ENCODE peak calls at places on chromosomes 5 and 9, in ten cellular contexts. U, I, A, Z, R, E, W, G, P and X are unnamed samples.

GRCh38 chr5:173010547-173011464 is 27.2 kb downstream of the ATP6V0E1 start:
- DNase-seq in P (peak), E (peak), Z (no peak), R (peak), A (no peak), I (no peak), U (peak), G (peak), W (peak), X (no peak)

GRCh38 chr9:18441245-18441644 is 32.7 kb upstream of the ADAMTSL1 start:
- DNase-seq in A (peak), I (no peak), R (peak), Z (no peak), U (peak), W (no peak), G (no peak), P (no peak), E (no peak), X (no peak)

GRCh38 chr5:134095887-134096589 is 18.4 kb upstream of the TCF7 start:
- DNase-seq in Z (no peak), G (no peak), E (no peak), P (no peak), A (no peak), R (no peak), W (peak), U (no peak), I (no peak), X (no peak)

GRCh38 chr5:73282383-73282782 is 109.4 kb downstream of the TMEM174 start:
- DNase-seq in I (no peak), R (no peak), Z (no peak), P (no peak), W (no peak), U (no peak), G (no peak), E (no peak), A (no peak), X (no peak)

GRCh38 chr5:116577064-116577788 is 2.6 kb upstream of the SEMA6A start:
- DNase-seq in E (no peak), P (no peak), R (no peak), W (no peak), A (no peak), G (no peak), Z (no peak), U (no peak), I (no peak), X (peak)

GRCh38 chr9:75414367-75415160 is 326.2 kb downstream of the OSTF1 start:
- DNase-seq in P (no peak), Z (no peak), A (no peak), E (no peak), R (no peak), U (no peak), G (no peak), W (no peak), I (no peak), X (no peak)

GRCh38 chr5:53537711-53538110 is 22.7 kb upstream of the NDUFS4 start:
- DNase-seq in E (no peak), G (peak), P (no peak), W (peak), U (no peak), R (peak), A (no peak), I (no peak), Z (no peak), X (peak)

GRCh38 chr5:102271759-102272158 is 24.3 kb downstream of the SLCO4C1 start:
- DNase-seq in I (no peak), Z (no peak), E (no peak), G (no peak), W (no peak), R (no peak), A (no peak), U (no peak), P (peak), X (no peak)

GRCh38 chr5:34905564-34905963 is 9.7 kb downstream of the RAD1 start:
- DNase-seq in G (no peak), W (peak), Z (no peak), I (no peak), R (no peak), E (no peak), U (no peak), A (peak), P (no peak), X (peak)

GRCh38 chr9:137028281-137029057 is 432 bp upstream of the ABCA2 start:
- DNase-seq in A (no peak), R (peak), E (no peak), U (peak), P (no peak), W (peak), Z (peak), G (peak), I (peak), X (peak)
- TF ChIP-seq CTCF in A (peak), R (peak), E (peak), U (peak), P (peak), W (peak), Z (peak), G (peak), I (no peak), X (peak)

GRCh38 chr9:77793909-77794308 is 145.8 kb upstream of the GNA14 start:
- DNase-seq in I (no peak), P (no peak), Z (no peak), R (peak), U (peak), E (no peak), W (peak), A (peak), G (peak), X (peak)
- H3K4me3 ChIP-seq in I (no peak), P (no peak), Z (no peak), R (no peak), U (no peak), E (no peak), W (no peak), A (no peak), G (no peak), X (no peak)

GRCh38 chr9:129495422-129496186 is 125.3 kb downstream of the C9orf50 start:
- DNase-seq in I (peak), G (peak), P (peak), R (peak), A (peak), U (peak), Z (peak), W (peak), E (peak), X (peak)
- TF ChIP-seq CTCF in I (no peak), G (no peak), P (peak), R (no peak), A (no peak), U (no peak), Z (no peak), W (no peak), E (peak), X (peak)

GRCh38 chr5:93789173-93790070 is 48.0 kb upstream of the POU5F2 start:
- DNase-seq in P (no peak), R (peak), E (no peak), W (peak), U (peak), A (peak), Z (no peak), I (no peak), G (peak), X (peak)
- H3K4me3 ChIP-seq in P (no peak), R (no peak), E (no peak), W (no peak), U (no peak), A (no peak), Z (no peak), I (no peak), G (no peak), X (no peak)

GRCh38 chr9:137764171-137764671 is 113.4 kb upstream of the CACNA1B start:
- DNase-seq in W (no peak), E (no peak), A (no peak), Z (no peak), P (no peak), I (no peak), U (no peak), G (no peak), R (no peak), X (no peak)
- TF ChIP-seq CTCF in W (no peak), E (no peak), A (no peak), Z (no peak), P (no peak), I (no peak), U (no peak), G (no peak), R (no peak), X (no peak)

GRCh38 chr9:93458702-93459101 is 5.3 kb upstream of the FAM120AOS start:
- DNase-seq in U (no peak), W (peak), P (no peak), G (peak), E (no peak), Z (no peak), I (no peak), R (peak), A (no peak), X (peak)
- H3K4me3 ChIP-seq in U (no peak), W (no peak), P (no peak), G (no peak), E (no peak), Z (no peak), I (no peak), R (no peak), A (no peak), X (no peak)